ENCODE peak calls at places on chromosomes 1 and 21, in four cellular contexts. J is A549, P is transverse colon, E is lower leg skin. Q is an unnamed sample.

GRCh38 chr1:7760245-7760644 is 10.9 kb upstream of the VAMP3 start:
- DNase-seq in J (no peak), P (no peak), E (no peak), Q (no peak)

GRCh38 chr1:94989398-94989797 is 62.5 kb upstream of the CNN3 start:
- DNase-seq in J (no peak), P (peak), E (no peak), Q (peak)

GRCh38 chr1:222928212-222928611 is 113.4 kb downstream of the DISP1 start:
- DNase-seq in J (no peak), P (peak), E (peak), Q (peak)

GRCh38 chr21:33302055-33302454 is 22.7 kb upstream of the IFNAR1 start:
- DNase-seq in J (no peak), P (no peak), E (peak), Q (no peak)

GRCh38 chr1:39410915-39411436 is 80.5 kb upstream of the BMP8A start:
- DNase-seq in J (peak), P (peak), E (peak), Q (peak)

GRCh38 chr1:108829498-108829916 is 27.4 kb downstream of the AKNAD1 start:
- DNase-seq in J (no peak), P (no peak), E (peak), Q (no peak)

GRCh38 chr21:21968810-21969588 is 970.8 kb downstream of the NCAM2 start:
- DNase-seq in J (no peak), P (no peak), E (no peak), Q (no peak)

GRCh38 chr1:68346192-68346808 is 103.5 kb downstream of the RPE65 start:
- DNase-seq in J (peak), P (no peak), E (no peak), Q (no peak)

GRCh38 chr1:40824591-40825429 is 37.4 kb downstream of the CITED4 start:
- DNase-seq in J (no peak), P (no peak), E (no peak), Q (no peak)
- TF ChIP-seq POLR2A in J (no peak), P (no peak), E (no peak), Q (no peak)

GRCh38 chr1:210024996-210025395 is 87.0 kb downstream of the SYT14 start:
- DNase-seq in J (no peak), P (no peak), E (no peak), Q (no peak)
- TF ChIP-seq CTCF in J (no peak), P (no peak), E (no peak), Q (no peak)

GRCh38 chr21:41325138-41325537 is 8.5 kb downstream of the FAM3B start:
- DNase-seq in J (no peak), P (no peak), E (no peak), Q (no peak)

GRCh38 chr21:41321908-41322495 is 5.4 kb downstream of the FAM3B start:
- DNase-seq in J (no peak), P (no peak), E (no peak), Q (no peak)

GRCh38 chr21:41321211-41321907 is 4.8 kb downstream of the FAM3B start:
- DNase-seq in J (no peak), P (no peak), E (no peak), Q (no peak)

GRCh38 chr21:41319273-41319672 is 2.7 kb downstream of the FAM3B start:
- DNase-seq in J (no peak), P (peak), E (no peak), Q (no peak)

GRCh38 chr21:41322496-41323382 is 6.1 kb downstream of the FAM3B start:
- DNase-seq in J (no peak), P (no peak), E (no peak), Q (no peak)
- TF ChIP-seq POLR2A in J (no peak), P (no peak), E (no peak), Q (no peak)

GRCh38 chr1:17665054-17665453 is 90.1 kb upstream of the ACTL8 start:
- DNase-seq in J (no peak), P (no peak), E (no peak), Q (no peak)

GRCh38 chr1:17662296-17662695 is 92.8 kb upstream of the ACTL8 start:
- DNase-seq in J (no peak), P (no peak), E (no peak), Q (no peak)

GRCh38 chr1:17664322-17664721 is 90.8 kb upstream of the ACTL8 start:
- DNase-seq in J (peak), P (no peak), E (no peak), Q (no peak)

GRCh38 chr1:17662786-17663185 is 92.3 kb upstream of the ACTL8 start:
- DNase-seq in J (no peak), P (no peak), E (no peak), Q (no peak)

GRCh38 chr1:17663646-17664045 is 91.5 kb upstream of the ACTL8 start:
- DNase-seq in J (no peak), P (no peak), E (no peak), Q (no peak)
- TF ChIP-seq CTCF in J (no peak), P (no peak), E (no peak), Q (no peak)

DNA sequence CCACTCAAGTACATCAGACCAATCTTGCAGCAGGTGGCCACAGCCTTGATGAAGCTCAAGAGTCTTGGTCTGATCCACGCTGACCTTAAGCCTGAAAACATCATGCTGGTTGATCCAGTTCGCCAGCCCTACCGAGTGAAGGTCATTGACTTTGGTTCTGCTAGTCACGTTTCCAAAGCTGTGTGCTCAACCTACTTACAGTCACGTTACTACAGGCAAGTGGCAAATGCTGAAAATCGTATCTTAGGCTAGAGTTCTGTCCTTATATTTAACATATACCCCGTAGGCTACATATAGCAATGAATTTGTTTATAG is 12.1 kb downstream of the HIPK1 start:
- DNase-seq in J (no peak), P (no peak), E (no peak), Q (no peak)
- TF ChIP-seq POLR2A in J (no peak), P (no peak), E (no peak), Q (no peak)

GRCh38 chr1:32538887-32539583 is at the start of gene ZBTB8A:
- DNase-seq in J (peak), P (peak), E (peak), Q (peak)
- TF ChIP-seq CTCF in J (no peak), P (no peak), E (no peak), Q (no peak)

GRCh38 chr21:43924421-43925095 is 59.5 kb downstream of the AGPAT3 start:
- DNase-seq in J (no peak), P (no peak), E (no peak), Q (no peak)
- TF ChIP-seq POLR2A in J (no peak), P (no peak), E (no peak), Q (no peak)

Q was measured in adrenal gland.